ENCODE peak calls at places on chromosomes 5 and 9, in six cellular contexts. One of them, this sample, is unnamed.

GRCh38 chr5:98904786-98905185 is 24.0 kb downstream of the CHD1 start:
- DNase-seq in ovary: no peak
- DNase-seq in HCT116: no peak
- DNase-seq in GM12892: no peak
- DNase-seq in Peyer's patch: no peak
- DNase-seq in body of pancreas: no peak
- DNase-seq in this sample: no peak

GRCh38 chr5:159448-160172 is 31.7 kb upstream of the LRRC14B start:
- DNase-seq in ovary: no peak
- DNase-seq in HCT116: no peak
- DNase-seq in GM12892: no peak
- DNase-seq in Peyer's patch: no peak
- DNase-seq in body of pancreas: no peak
- DNase-seq in this sample: no peak

GRCh38 chr9:76213751-76214150 is 180.5 kb downstream of the RFK start:
- DNase-seq in ovary: no peak
- DNase-seq in HCT116: no peak
- DNase-seq in GM12892: no peak
- DNase-seq in Peyer's patch: no peak
- DNase-seq in body of pancreas: no peak
- DNase-seq in this sample: no peak

GRCh38 chr5:97229196-97229595 is 46.1 kb upstream of the RIOK2 start:
- DNase-seq in ovary: no peak
- DNase-seq in HCT116: no peak
- DNase-seq in GM12892: no peak
- DNase-seq in Peyer's patch: no peak
- DNase-seq in body of pancreas: no peak
- DNase-seq in this sample: no peak

GRCh38 chr5:154412316-154412715 is 33.5 kb upstream of the SAP30L start:
- DNase-seq in ovary: no peak
- DNase-seq in HCT116: no peak
- DNase-seq in GM12892: no peak
- DNase-seq in Peyer's patch: no peak
- DNase-seq in body of pancreas: no peak
- DNase-seq in this sample: no peak

GRCh38 chr9:132214027-132214622 is 52.3 kb downstream of the NTNG2 start:
- DNase-seq in ovary: peak; percentile 71
- DNase-seq in HCT116: peak; percentile 22
- DNase-seq in GM12892: no peak
- DNase-seq in Peyer's patch: no peak
- DNase-seq in body of pancreas: peak; percentile 92
- DNase-seq in this sample: peak; percentile 100

GRCh38 chr5:55569513-55569865 is 34.7 kb upstream of the PLPP1 start:
- DNase-seq in ovary: no peak
- DNase-seq in HCT116: no peak
- DNase-seq in GM12892: no peak
- DNase-seq in Peyer's patch: no peak
- DNase-seq in body of pancreas: no peak
- DNase-seq in this sample: no peak

GRCh38 chr5:76404694-76405306 is 1.7 kb downstream of the IQGAP2 start:
- DNase-seq in ovary: no peak
- DNase-seq in HCT116: no peak
- DNase-seq in GM12892: no peak
- DNase-seq in Peyer's patch: no peak
- DNase-seq in body of pancreas: no peak
- DNase-seq in this sample: no peak

GRCh38 chr5:134569758-134570364 is 44.4 kb downstream of the JADE2 start:
- DNase-seq in ovary: no peak
- DNase-seq in HCT116: no peak
- DNase-seq in GM12892: no peak
- DNase-seq in Peyer's patch: no peak
- DNase-seq in body of pancreas: no peak
- DNase-seq in this sample: no peak

GRCh38 chr9:111896942-111897830 is 572 bp downstream of the UGCG start:
- DNase-seq in ovary: peak; percentile 73
- DNase-seq in HCT116: no peak
- DNase-seq in GM12892: peak; percentile 48
- DNase-seq in Peyer's patch: peak; percentile 64
- DNase-seq in body of pancreas: peak; percentile 52
- DNase-seq in this sample: no peak

GRCh38 chr9:111831371-111832108 is 36.8 kb upstream of the SHOC1 start:
- DNase-seq in ovary: no peak
- DNase-seq in HCT116: no peak
- DNase-seq in GM12892: no peak
- DNase-seq in Peyer's patch: no peak
- DNase-seq in body of pancreas: no peak
- DNase-seq in this sample: no peak

GRCh38 chr9:8696536-8696935 is 897.0 kb upstream of the DMAC1 start:
- DNase-seq in ovary: no peak
- DNase-seq in HCT116: no peak
- DNase-seq in GM12892: no peak
- DNase-seq in Peyer's patch: no peak
- DNase-seq in body of pancreas: no peak
- DNase-seq in this sample: no peak

GRCh38 chr5:89351232-89351631 is 468.2 kb upstream of the MEF2C start:
- DNase-seq in ovary: no peak
- DNase-seq in HCT116: no peak
- DNase-seq in GM12892: no peak
- DNase-seq in Peyer's patch: no peak
- DNase-seq in body of pancreas: no peak
- DNase-seq in this sample: no peak

GRCh38 chr5:172640822-172641358 is at the start of gene NEURL1B:
- DNase-seq in ovary: peak; percentile 82
- DNase-seq in HCT116: peak; percentile 26
- DNase-seq in GM12892: peak; percentile 67
- DNase-seq in Peyer's patch: no peak
- DNase-seq in body of pancreas: peak; percentile 76
- DNase-seq in this sample: peak; percentile 89

GRCh38 chr5:42756630-42757601 is at the start of gene CCDC152:
- DNase-seq in ovary: peak; percentile 20
- DNase-seq in HCT116: no peak
- DNase-seq in GM12892: peak; percentile 27
- DNase-seq in Peyer's patch: no peak
- DNase-seq in body of pancreas: peak; percentile 14
- DNase-seq in this sample: no peak

GRCh38 chr5:137753227-137753985 is 757 bp downstream of the HNRNPA0 start:
- DNase-seq in ovary: peak; percentile 28
- DNase-seq in HCT116: no peak
- DNase-seq in GM12892: peak; percentile 19
- DNase-seq in Peyer's patch: peak; percentile 46
- DNase-seq in body of pancreas: peak; percentile 41
- DNase-seq in this sample: peak; percentile 9

GRCh38 chr9:95626885-95627558 is 110.3 kb upstream of the PTCH1 start:
- DNase-seq in ovary: no peak
- DNase-seq in HCT116: no peak
- DNase-seq in GM12892: no peak
- DNase-seq in Peyer's patch: no peak
- DNase-seq in body of pancreas: peak; percentile 46
- DNase-seq in this sample: no peak

GRCh38 chr5:15500326-15500958 is 462 bp downstream of the FBXL7 start:
- DNase-seq in ovary: peak; percentile 49
- DNase-seq in HCT116: no peak
- DNase-seq in GM12892: no peak
- DNase-seq in Peyer's patch: no peak
- DNase-seq in body of pancreas: peak; percentile 11
- DNase-seq in this sample: peak; percentile 79

GRCh38 chr5:7927466-7928375 is 58.8 kb downstream of the MTRR start:
- DNase-seq in ovary: peak; percentile 20
- DNase-seq in HCT116: peak; percentile 22
- DNase-seq in GM12892: peak; percentile 41
- DNase-seq in Peyer's patch: no peak
- DNase-seq in body of pancreas: peak; percentile 63
- DNase-seq in this sample: peak; percentile 54

GRCh38 chr5:37716405-37716804 is 123.4 kb downstream of the GDNF start:
- DNase-seq in ovary: no peak
- DNase-seq in HCT116: no peak
- DNase-seq in GM12892: no peak
- DNase-seq in Peyer's patch: no peak
- DNase-seq in body of pancreas: no peak
- DNase-seq in this sample: no peak

GRCh38 chr5:35345222-35345621 is 114.9 kb upstream of the PRLR start:
- DNase-seq in ovary: no peak
- DNase-seq in HCT116: no peak
- DNase-seq in GM12892: no peak
- DNase-seq in Peyer's patch: no peak
- DNase-seq in body of pancreas: no peak
- DNase-seq in this sample: no peak

GRCh38 chr5:31023105-31023504 is 170.4 kb upstream of the CDH6 start:
- DNase-seq in ovary: no peak
- DNase-seq in HCT116: no peak
- DNase-seq in GM12892: no peak
- DNase-seq in Peyer's patch: no peak
- DNase-seq in body of pancreas: no peak
- DNase-seq in this sample: no peak

GRCh38 chr5:54663876-54664275 is 146.3 kb downstream of the SNX18 start:
- DNase-seq in ovary: peak; percentile 48
- DNase-seq in HCT116: no peak
- DNase-seq in GM12892: no peak
- DNase-seq in Peyer's patch: no peak
- DNase-seq in body of pancreas: peak; percentile 59
- DNase-seq in this sample: no peak

GRCh38 chr9:98401140-98402025 is 145.9 kb upstream of the TBC1D2 start:
- DNase-seq in ovary: no peak
- DNase-seq in HCT116: no peak
- DNase-seq in GM12892: no peak
- DNase-seq in Peyer's patch: no peak
- DNase-seq in body of pancreas: no peak
- DNase-seq in this sample: no peak

GRCh38 chr5:1374680-1375055 is 29.8 kb upstream of the CLPTM1L start:
- DNase-seq in ovary: no peak
- DNase-seq in HCT116: no peak
- DNase-seq in GM12892: no peak
- DNase-seq in Peyer's patch: no peak
- DNase-seq in body of pancreas: peak; percentile 35
- DNase-seq in this sample: peak; percentile 91

GRCh38 chr9:22529426-22530199 is 83.0 kb downstream of the DMRTA1 start:
- DNase-seq in ovary: no peak
- DNase-seq in HCT116: no peak
- DNase-seq in GM12892: no peak
- DNase-seq in Peyer's patch: no peak
- DNase-seq in body of pancreas: no peak
- DNase-seq in this sample: peak; percentile 4

GRCh38 chr5:100864931-100865330 is 38.2 kb downstream of the ST8SIA4 start:
- DNase-seq in ovary: no peak
- DNase-seq in HCT116: no peak
- DNase-seq in GM12892: no peak
- DNase-seq in Peyer's patch: no peak
- DNase-seq in body of pancreas: no peak
- DNase-seq in this sample: no peak

GRCh38 chr5:117220730-117221129 is 646.1 kb upstream of the SEMA6A start:
- DNase-seq in ovary: no peak
- DNase-seq in HCT116: no peak
- DNase-seq in GM12892: no peak
- DNase-seq in Peyer's patch: no peak
- DNase-seq in body of pancreas: no peak
- DNase-seq in this sample: no peak

GRCh38 chr9:123300554-123300953 is 32.2 kb upstream of the STRBP start:
- DNase-seq in ovary: no peak
- DNase-seq in HCT116: no peak
- DNase-seq in GM12892: no peak
- DNase-seq in Peyer's patch: no peak
- DNase-seq in body of pancreas: no peak
- DNase-seq in this sample: no peak

GRCh38 chr5:147560982-147561381 is 51.1 kb upstream of the DPYSL3 start:
- DNase-seq in ovary: no peak
- DNase-seq in HCT116: no peak
- DNase-seq in GM12892: no peak
- DNase-seq in Peyer's patch: no peak
- DNase-seq in body of pancreas: no peak
- DNase-seq in this sample: no peak

GRCh38 chr5:103891151-103891550 is 328.6 kb upstream of the NUDT12 start:
- DNase-seq in ovary: no peak
- DNase-seq in HCT116: no peak
- DNase-seq in GM12892: no peak
- DNase-seq in Peyer's patch: no peak
- DNase-seq in body of pancreas: no peak
- DNase-seq in this sample: no peak

GRCh38 chr9:28600226-28600625 is 1026.9 kb upstream of the C9orf72 start:
- DNase-seq in ovary: no peak
- DNase-seq in HCT116: no peak
- DNase-seq in GM12892: no peak
- DNase-seq in Peyer's patch: no peak
- DNase-seq in body of pancreas: no peak
- DNase-seq in this sample: no peak

GRCh38 chr9:124482431-124483031 is 24.7 kb downstream of the NR5A1 start:
- DNase-seq in ovary: no peak
- DNase-seq in HCT116: no peak
- DNase-seq in GM12892: no peak
- DNase-seq in Peyer's patch: no peak
- DNase-seq in body of pancreas: no peak
- DNase-seq in this sample: no peak

GRCh38 chr9:102069969-102070368 is 331.5 kb upstream of the GRIN3A start:
- DNase-seq in ovary: no peak
- DNase-seq in HCT116: no peak
- DNase-seq in GM12892: no peak
- DNase-seq in Peyer's patch: no peak
- DNase-seq in body of pancreas: no peak
- DNase-seq in this sample: no peak

GRCh38 chr9:132404228-132404881 is 2.3 kb downstream of the TTF1 start:
- DNase-seq in ovary: no peak
- DNase-seq in HCT116: no peak
- DNase-seq in GM12892: no peak
- DNase-seq in Peyer's patch: no peak
- DNase-seq in body of pancreas: no peak
- DNase-seq in this sample: no peak

GRCh38 chr5:142446131-142446959 is 121.5 kb upstream of the SPRY4 start:
- DNase-seq in ovary: no peak
- DNase-seq in HCT116: peak; percentile 80
- DNase-seq in GM12892: no peak
- DNase-seq in Peyer's patch: no peak
- DNase-seq in body of pancreas: no peak
- DNase-seq in this sample: no peak
- TF ChIP-seq POLR2A in ovary: peak; percentile 11
- TF ChIP-seq POLR2A in HCT116: peak; percentile 18
- TF ChIP-seq POLR2A in GM12892: no peak
- TF ChIP-seq POLR2A in Peyer's patch: no peak
- TF ChIP-seq POLR2A in body of pancreas: no peak
- TF ChIP-seq POLR2A in this sample: no peak

GRCh38 chr9:137167752-137168574 is 1.9 kb downstream of the LRRC26 start:
- DNase-seq in ovary: no peak
- DNase-seq in HCT116: no peak
- DNase-seq in GM12892: no peak
- DNase-seq in Peyer's patch: no peak
- DNase-seq in body of pancreas: no peak
- DNase-seq in this sample: peak; percentile 96
- TF ChIP-seq POLR2A in ovary: no peak
- TF ChIP-seq POLR2A in HCT116: peak; percentile 20
- TF ChIP-seq POLR2A in GM12892: no peak
- TF ChIP-seq POLR2A in Peyer's patch: no peak
- TF ChIP-seq POLR2A in body of pancreas: no peak
- TF ChIP-seq POLR2A in this sample: no peak

GRCh38 chr9:37801287-37801850 is 772 bp downstream of the DCAF10 start:
- DNase-seq in ovary: no peak
- DNase-seq in HCT116: no peak
- DNase-seq in GM12892: no peak
- DNase-seq in Peyer's patch: peak; percentile 20
- DNase-seq in body of pancreas: peak; percentile 51
- DNase-seq in this sample: no peak
- TF ChIP-seq POLR2A in ovary: no peak
- TF ChIP-seq POLR2A in HCT116: no peak
- TF ChIP-seq POLR2A in GM12892: no peak
- TF ChIP-seq POLR2A in Peyer's patch: no peak
- TF ChIP-seq POLR2A in body of pancreas: no peak
- TF ChIP-seq POLR2A in this sample: no peak

GRCh38 chr9:6681147-6681956 is 35.8 kb upstream of the GLDC start:
- DNase-seq in ovary: peak; percentile 97
- DNase-seq in HCT116: peak; percentile 95
- DNase-seq in GM12892: peak; percentile 82
- DNase-seq in Peyer's patch: peak; percentile 97
- DNase-seq in body of pancreas: peak; percentile 98
- DNase-seq in this sample: peak; percentile 95
- TF ChIP-seq POLR2A in ovary: peak; percentile 53
- TF ChIP-seq POLR2A in HCT116: peak; percentile 87
- TF ChIP-seq POLR2A in GM12892: peak; percentile 97
- TF ChIP-seq POLR2A in Peyer's patch: peak; percentile 79
- TF ChIP-seq POLR2A in body of pancreas: peak; percentile 97
- TF ChIP-seq POLR2A in this sample: peak; percentile 56

This sample was measured in H54.